ENCODE peak calls at places on chromosomes 3 and 15, in seven cellular contexts. U, H, N, X, K, R and F are unnamed samples.

GRCh38 chr3:39249453-39250115 is 30.3 kb downstream of the CX3CR1 start:
- DNase-seq in U (no peak), H (no peak), N (no peak), X (no peak), K (no peak), R (no peak), F (no peak)

GRCh38 chr15:90891346-90891949 is 7.1 kb downstream of the FES start:
- DNase-seq in U (no peak), H (no peak), N (no peak), X (no peak), K (no peak), R (no peak), F (no peak)

GRCh38 chr3:53200501-53201189 is 39.6 kb downstream of the PRKCD start:
- DNase-seq in U (no peak), H (no peak), N (no peak), X (no peak), K (no peak), R (no peak), F (no peak)

GRCh38 chr3:76570436-76571057 is 469.4 kb upstream of the ROBO2 start:
- DNase-seq in U (no peak), H (no peak), N (no peak), X (no peak), K (no peak), R (no peak), F (no peak)

GRCh38 chr3:171984883-171985282 is 54.5 kb upstream of the FNDC3B start:
- DNase-seq in U (no peak), H (no peak), N (no peak), X (no peak), K (no peak), R (no peak), F (no peak)

GRCh38 chr3:195153121-195153520 is 117.8 kb downstream of the XXYLT1 start:
- DNase-seq in U (no peak), H (no peak), N (no peak), X (no peak), K (no peak), R (peak), F (no peak)

GRCh38 chr15:71278989-71279756 is 163.9 kb downstream of the THSD4 start:
- DNase-seq in U (peak), H (no peak), N (no peak), X (peak), K (no peak), R (no peak), F (no peak)

GRCh38 chr3:197017003-197017402 is 12.6 kb downstream of the MELTF start:
- DNase-seq in U (no peak), H (no peak), N (no peak), X (no peak), K (no peak), R (no peak), F (no peak)

GRCh38 chr15:94234300-94234699 is 2.9 kb downstream of the MCTP2 start:
- DNase-seq in U (no peak), H (no peak), N (no peak), X (no peak), K (no peak), R (no peak), F (no peak)

GRCh38 chr3:126474498-126475410 is 937 bp downstream of the ZXDC start:
- DNase-seq in U (no peak), H (peak), N (peak), X (peak), K (peak), R (peak), F (no peak)

GRCh38 chr15:87648278-87648677 is 608.3 kb downstream of the NTRK3 start:
- DNase-seq in U (no peak), H (no peak), N (no peak), X (no peak), K (no peak), R (no peak), F (no peak)

GRCh38 chr3:153350420-153350819 is 188.4 kb downstream of the RAP2B start:
- DNase-seq in U (peak), H (no peak), N (no peak), X (no peak), K (no peak), R (no peak), F (no peak)

GRCh38 chr3:66396161-66396760 is 104.6 kb downstream of the LRIG1 start:
- DNase-seq in U (no peak), H (no peak), N (no peak), X (no peak), K (no peak), R (no peak), F (no peak)

GRCh38 chr15:53000412-53000811 is 210.3 kb upstream of the ONECUT1 start:
- DNase-seq in U (no peak), H (no peak), N (no peak), X (no peak), K (no peak), R (no peak), F (no peak)

GRCh38 chr3:185552358-185552877 is at the start of gene LIPH:
- DNase-seq in U (no peak), H (no peak), N (no peak), X (peak), K (no peak), R (no peak), F (no peak)

GRCh38 chr15:90907051-90907660 is 4.1 kb downstream of the MAN2A2 start:
- DNase-seq in U (no peak), H (no peak), N (peak), X (no peak), K (no peak), R (no peak), F (no peak)

GRCh38 chr15:68735610-68736009 is 85.1 kb downstream of the ANP32A start:
- DNase-seq in U (no peak), H (no peak), N (no peak), X (no peak), K (no peak), R (no peak), F (no peak)

GRCh38 chr3:66997560-66998074 is 490 bp upstream of the KBTBD8 start:
- DNase-seq in U (no peak), H (no peak), N (peak), X (no peak), K (peak), R (no peak), F (no peak)

GRCh38 chr3:50353231-50354004 is 2.8 kb downstream of the CYB561D2 start:
- DNase-seq in U (no peak), H (no peak), N (no peak), X (no peak), K (no peak), R (no peak), F (no peak)
- TF ChIP-seq CTCF in U (no peak), H (no peak), N (no peak), X (no peak), K (no peak), R (no peak), F (no peak)

DNA sequence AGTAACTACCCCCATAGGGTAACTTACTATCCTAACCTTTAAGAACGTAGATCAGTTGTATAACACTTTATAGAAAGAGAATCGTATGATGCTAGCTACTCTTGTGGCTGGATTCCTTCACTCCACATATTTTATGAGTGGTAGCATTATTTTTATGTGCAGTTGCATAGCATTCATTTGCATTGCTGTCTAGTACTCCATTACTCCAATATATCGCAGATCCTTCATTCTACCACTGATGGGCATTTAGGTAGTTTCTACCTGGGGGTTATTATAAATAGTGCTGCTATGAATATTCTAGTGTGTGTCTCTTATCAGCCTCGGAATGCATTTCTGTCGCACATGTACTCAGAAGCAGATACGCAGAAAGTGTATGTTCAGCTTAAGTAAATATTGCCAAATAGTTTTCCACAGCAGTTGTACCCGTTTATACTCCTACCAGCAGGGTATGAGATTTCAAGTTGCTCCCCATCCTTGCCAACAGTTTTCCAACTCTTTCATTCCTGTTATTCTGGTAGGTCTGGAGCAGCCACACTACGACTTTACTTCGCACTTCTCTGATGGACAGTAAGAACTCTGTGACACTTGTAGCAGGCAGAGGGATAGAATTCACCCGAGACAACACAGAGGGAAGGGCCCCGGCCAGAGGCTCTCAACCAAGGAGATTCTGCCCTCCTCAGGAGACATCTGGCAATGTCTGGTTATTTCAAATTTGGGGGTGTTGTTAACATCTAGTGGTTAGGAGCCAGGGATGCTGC is 9.8 kb upstream of the VGLL4 start:
- DNase-seq in U (no peak), H (no peak), N (no peak), X (no peak), K (no peak), R (no peak), F (no peak)
- TF ChIP-seq CTCF in U (no peak), H (no peak), N (no peak), X (no peak), K (no peak), R (no peak), F (no peak)

GRCh38 chr15:50519740-50520425 is 26.6 kb downstream of the USP50 start:
- DNase-seq in U (no peak), H (no peak), N (no peak), X (no peak), K (no peak), R (no peak), F (no peak)
- TF ChIP-seq CTCF in U (no peak), H (no peak), N (no peak), X (no peak), K (no peak), R (no peak), F (no peak)

DNA sequence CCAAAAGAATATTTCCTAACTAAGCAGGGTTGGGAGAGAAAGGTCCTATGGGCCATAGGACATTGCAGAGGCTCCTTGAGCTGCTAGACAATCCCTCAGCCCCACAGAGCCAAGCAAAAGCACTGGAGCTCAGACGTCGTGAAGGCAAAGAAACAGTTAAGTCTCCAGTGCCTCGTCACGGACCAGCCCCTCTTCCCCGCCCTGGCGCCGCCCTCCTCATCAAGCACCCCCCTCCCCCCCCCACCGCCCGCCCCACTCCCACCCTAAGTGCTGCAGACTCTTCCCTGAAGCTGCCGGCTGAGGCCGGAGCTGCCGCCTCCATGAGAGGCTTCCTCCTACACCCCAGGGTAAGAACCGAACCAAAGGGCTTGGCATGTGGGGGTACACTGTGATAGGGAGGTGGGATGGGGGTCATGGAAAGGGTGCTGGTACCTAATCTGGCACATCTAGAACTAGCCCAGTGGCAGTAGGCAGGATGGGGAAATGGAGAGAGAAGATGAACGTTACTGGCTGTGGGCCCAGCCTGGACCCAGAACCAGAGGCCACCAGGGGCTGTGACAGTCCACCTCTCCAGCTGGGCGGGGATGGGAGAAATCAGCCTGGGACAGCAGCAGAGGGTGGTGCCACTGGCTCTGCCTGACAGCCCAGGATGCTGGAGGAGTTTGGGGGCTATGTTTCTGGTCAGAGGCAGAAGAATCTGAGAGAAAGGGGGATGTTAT is at the start of gene MAP1A:
- DNase-seq in U (no peak), H (no peak), N (no peak), X (no peak), K (peak), R (peak), F (peak)
- TF ChIP-seq CTCF in U (no peak), H (no peak), N (no peak), X (no peak), K (no peak), R (no peak), F (no peak)